ENCODE peak calls at places on chromosomes 13 and 19, in four cellular contexts. B is tibial artery, Z is spleen, N is neuronal stem cell. L is an unnamed sample.
A peak's percentile ranks its signal among the peaks of the same experiment; 100 is the strongest.

GRCh38 chr19:49244256-49244655 is 80.7 kb downstream of the SLC6A16 start:
- DNase-seq in Z (no peak), N (no peak), B (no peak), L (no peak)

GRCh38 chr19:48913114-48913513 is 13.0 kb downstream of the NUCB1 start:
- DNase-seq in B (no peak), N (no peak), Z (no peak), L (no peak)

GRCh38 chr19:14978377-14978776 is 1.3 kb downstream of the SLC1A6 start:
- DNase-seq in Z (no peak), N (no peak), B (no peak), L (no peak)

GRCh38 chr13:51380269-51380668 is 40.8 kb downstream of the SERPINE3 start:
- DNase-seq in Z (no peak), N (no peak), B (no peak), L (no peak)

GRCh38 chr13:45231722-45232121 is 30.9 kb upstream of the KCTD4 start:
- DNase-seq in Z (no peak), B (no peak), N (no peak), L (no peak)

GRCh38 chr19:41792513-41793413 is 3.6 kb upstream of the CEACAM3 start:
- DNase-seq in B (no peak), N (peak; percentile 46), Z (peak; percentile 90), L (peak; percentile 64)

GRCh38 chr13:106573855-106574254 is 5.9 kb upstream of the ARGLU1 start:
- DNase-seq in B (peak; percentile 62), Z (no peak), N (no peak), L (no peak)

GRCh38 chr19:46904114-46905060 is 43.6 kb downstream of the ARHGAP35 start:
- DNase-seq in Z (no peak), B (no peak), N (no peak), L (no peak)

GRCh38 chr19:47542030-47542475 is 27.2 kb upstream of the NAPA start:
- DNase-seq in N (no peak), Z (no peak), B (no peak), L (no peak)

GRCh38 chr19:290539-291521 is at the start of gene PLPP2:
- DNase-seq in Z (no peak), B (no peak), N (no peak), L (peak; percentile 80)

GRCh38 chr13:41565221-41565620 is 107.9 kb downstream of the RGCC start:
- DNase-seq in N (no peak), Z (no peak), B (no peak), L (no peak)

GRCh38 chr19:36916991-36917390 is 859 bp downstream of the ZNF568 start:
- DNase-seq in N (peak; percentile 0), Z (no peak), B (no peak), L (no peak)

GRCh38 chr19:15562861-15563260 is 52.2 kb upstream of the CYP4F8 start:
- DNase-seq in N (no peak), Z (no peak), B (no peak), L (no peak)

GRCh38 chr13:107685876-107686275 is 529.5 kb downstream of the LIG4 start:
- DNase-seq in Z (no peak), B (no peak), N (no peak), L (no peak)

GRCh38 chr13:76829572-76830327 is 56.5 kb downstream of the KCTD12 start:
- DNase-seq in N (no peak), Z (no peak), B (no peak), L (no peak)

GRCh38 chr13:106038752-106039151 is 496.7 kb downstream of the EFNB2 start:
- DNase-seq in B (no peak), N (no peak), Z (no peak), L (no peak)

GRCh38 chr19:54638683-54639082 is 8.4 kb downstream of the LILRB1 start:
- DNase-seq in B (no peak), N (no peak), Z (no peak), L (no peak)
- H3K9me3 ChIP-seq in B (no peaks in the 10 kb centered on the region), N (no peaks in the 10 kb centered on the region), Z (no peaks in the 10 kb centered on the region), L (peaks cover 3% of the 10 kb centered on the region)

GRCh38 chr13:49977992-49978391 is 18.9 kb upstream of the TRIM13 start:
- DNase-seq in Z (no peak), N (no peak), B (no peak), L (no peak)

GRCh38 chr13:49980266-49980665 is 16.6 kb upstream of the TRIM13 start:
- DNase-seq in B (no peak), N (no peak), Z (no peak), L (no peak)

GRCh38 chr13:49975826-49976225 is 21.0 kb upstream of the TRIM13 start:
- DNase-seq in B (no peak), Z (no peak), N (no peak), L (no peak)

GRCh38 chr13:49972709-49973108 is 24.1 kb upstream of the TRIM13 start:
- DNase-seq in Z (no peak), N (no peak), B (no peak), L (no peak)

GRCh38 chr13:49976314-49977258 is 20.3 kb upstream of the TRIM13 start:
- DNase-seq in B (peak; percentile 60), Z (peak; percentile 91), N (peak; percentile 71), L (peak; percentile 68)
- H3K27ac ChIP-seq in B (no peak overlapping the region), Z (no peak overlapping the region), N (no peak overlapping the region), L (no peak overlapping the region)

GRCh38 chr13:110360598-110360997 is 53.5 kb downstream of the COL4A2 start:
- DNase-seq in Z (no peak), B (no peak), N (no peak), L (no peak)
- H3K4me3 ChIP-seq in Z (no peak overlapping the region), B (no peak overlapping the region), N (no peak overlapping the region), L (no peak overlapping the region)

GRCh38 chr19:52095172-52096014 is at the start of gene ZNF841:
- DNase-seq in N (peak; percentile 69), Z (peak; percentile 96), B (peak; percentile 95), L (peak; percentile 81)
- H3K9me3 ChIP-seq in N (peaks cover 54% of the 10 kb centered on the region), Z (peaks cover 82% of the 10 kb centered on the region), B (no peaks in the 10 kb centered on the region), L (no peaks in the 10 kb centered on the region)

GRCh38 chr19:44746946-44747738 is 1.4 kb upstream of the BCL3 start:
- DNase-seq in B (peak; percentile 96), N (peak; percentile 61), Z (peak; percentile 96), L (no peak)

GRCh38 chr19:44747739-44748425 is 626 bp upstream of the BCL3 start:
- DNase-seq in Z (peak; percentile 91), B (peak; percentile 73), N (no peak), L (no peak)

GRCh38 chr19:44745887-44746600 is 2.5 kb upstream of the BCL3 start:
- DNase-seq in Z (no peak), B (no peak), N (no peak), L (no peak)

GRCh38 chr19:44745386-44745831 is 3.1 kb upstream of the BCL3 start:
- DNase-seq in Z (peak; percentile 84), B (peak; percentile 78), N (no peak), L (no peak)

DNA sequence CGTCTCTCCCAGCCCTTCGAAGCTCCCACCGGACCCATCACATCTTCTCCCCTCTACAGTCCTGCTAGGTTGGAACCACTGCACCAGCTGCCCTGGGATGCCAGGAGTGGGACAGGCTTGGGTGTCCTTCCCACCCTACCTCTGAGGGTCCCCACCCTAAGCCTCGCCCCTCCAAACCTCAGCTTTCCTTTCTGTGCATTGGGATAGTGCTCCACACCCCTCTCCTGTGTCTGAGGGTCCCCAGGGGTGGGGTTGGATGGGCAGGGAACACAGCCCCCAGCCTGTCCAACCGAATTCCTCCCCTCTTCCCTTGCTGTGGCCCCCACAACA is 1.9 kb upstream of the BCL3 start:
- DNase-seq in N (no peak), B (no peak), Z (no peak), L (no peak)
- H3K27ac ChIP-seq in N (no peak overlapping the region), B (peak overlapping the region; percentile 82), Z (peak overlapping the region; percentile 97), L (no peak overlapping the region)

GRCh38 chr13:27271572-27272096 is 1.0 kb downstream of the RASL11A start:
- DNase-seq in B (no peak), N (no peak), Z (peak; percentile 83), L (no peak)
- H3K4me3 ChIP-seq in B (peak overlapping the region; percentile 70), N (no peak overlapping the region), Z (peak overlapping the region; percentile 86), L (peak overlapping the region; percentile 65)

L was measured in iPS DF 6.9.